ENCODE peak calls at places on chromosomes 4 and X, in six cellular contexts. One of them, this sample, is unnamed.
A peak's percentile ranks its signal among the peaks of the same experiment; 100 is the strongest.

GRCh38 chrX:77014655-77015377 is 432.4 kb upstream of the FGF16 start:
- DNase-seq in GM06990: no peak
- DNase-seq in neural crest cell: peak; percentile 40
- DNase-seq in M059J: no peak
- DNase-seq in omental fat pad: no peak
- DNase-seq in NCI-H510A: peak; percentile 52
- DNase-seq in this sample: no peak

GRCh38 chrX:109536439-109537323 is at the start of gene NXT2:
- DNase-seq in omental fat pad: peak; percentile 56
- DNase-seq in NCI-H510A: peak; percentile 77
- DNase-seq in M059J: peak; percentile 92
- DNase-seq in neural crest cell: peak; percentile 83
- DNase-seq in GM06990: peak; percentile 92
- DNase-seq in this sample: peak; percentile 88

GRCh38 chrX:64792598-64793337 is 183.5 kb downstream of the ZC4H2 start:
- DNase-seq in omental fat pad: no peak
- DNase-seq in M059J: no peak
- DNase-seq in GM06990: no peak
- DNase-seq in NCI-H510A: no peak
- DNase-seq in neural crest cell: no peak
- DNase-seq in this sample: no peak

GRCh38 chr4:3311095-3311372 is 18.2 kb downstream of the RGS12 start:
- DNase-seq in neural crest cell: no peak
- DNase-seq in GM06990: no peak
- DNase-seq in omental fat pad: no peak
- DNase-seq in M059J: no peak
- DNase-seq in NCI-H510A: no peak
- DNase-seq in this sample: no peak

GRCh38 chrX:30887288-30887687 is 1.8 kb downstream of the TAB3 start:
- DNase-seq in NCI-H510A: no peak
- DNase-seq in neural crest cell: no peak
- DNase-seq in omental fat pad: no peak
- DNase-seq in M059J: no peak
- DNase-seq in GM06990: no peak
- DNase-seq in this sample: no peak

GRCh38 chr4:64144994-64145393 is 264.3 kb downstream of the TECRL start:
- DNase-seq in GM06990: no peak
- DNase-seq in NCI-H510A: no peak
- DNase-seq in neural crest cell: no peak
- DNase-seq in M059J: no peak
- DNase-seq in omental fat pad: no peak
- DNase-seq in this sample: no peak

GRCh38 chr4:57109847-57110634 is at the start of gene IGFBP7:
- DNase-seq in neural crest cell: peak; percentile 9
- DNase-seq in M059J: peak; percentile 53
- DNase-seq in NCI-H510A: no peak
- DNase-seq in GM06990: peak; percentile 9
- DNase-seq in omental fat pad: no peak
- DNase-seq in this sample: peak; percentile 57

GRCh38 chrX:69387559-69388487 is 116.3 kb upstream of the NALF2 start:
- DNase-seq in omental fat pad: no peak
- DNase-seq in GM06990: peak; percentile 18
- DNase-seq in neural crest cell: peak; percentile 78
- DNase-seq in NCI-H510A: no peak
- DNase-seq in M059J: peak; percentile 30
- DNase-seq in this sample: peak; percentile 67

GRCh38 chr4:105765690-105766407 is 57.3 kb downstream of the GSTCD start:
- DNase-seq in omental fat pad: no peak
- DNase-seq in neural crest cell: no peak
- DNase-seq in GM06990: no peak
- DNase-seq in NCI-H510A: no peak
- DNase-seq in M059J: peak; percentile 90
- DNase-seq in this sample: no peak

GRCh38 chr4:133154725-133155124 is 5.6 kb downstream of the PCDH10 start:
- DNase-seq in NCI-H510A: no peak
- DNase-seq in GM06990: no peak
- DNase-seq in M059J: peak; percentile 40
- DNase-seq in neural crest cell: peak; percentile 7
- DNase-seq in omental fat pad: no peak
- DNase-seq in this sample: peak; percentile 20

GRCh38 chr4:120554086-120554485 is 368.4 kb downstream of the PRDM5 start:
- DNase-seq in M059J: no peak
- DNase-seq in NCI-H510A: no peak
- DNase-seq in GM06990: no peak
- DNase-seq in neural crest cell: no peak
- DNase-seq in omental fat pad: no peak
- DNase-seq in this sample: no peak

GRCh38 chr4:151417164-151417571 is 8.2 kb downstream of the FHIP1A start:
- DNase-seq in M059J: peak; percentile 59
- DNase-seq in omental fat pad: no peak
- DNase-seq in neural crest cell: no peak
- DNase-seq in NCI-H510A: no peak
- DNase-seq in GM06990: no peak
- DNase-seq in this sample: no peak

GRCh38 chr4:169070895-169071218 is 60.8 kb upstream of the CBR4 start:
- DNase-seq in NCI-H510A: peak; percentile 42
- DNase-seq in neural crest cell: no peak
- DNase-seq in omental fat pad: no peak
- DNase-seq in GM06990: no peak
- DNase-seq in M059J: peak; percentile 64
- DNase-seq in this sample: no peak